ENCODE peak calls at places on chromosome 4, in seven cellular contexts. One of them, this sample, is unnamed.
A peak's percentile ranks its signal among the peaks of the same experiment; 100 is the strongest.

GRCh38 chr4:171876636-171877035 is 63.4 kb downstream of the GALNTL6 start:
- DNase-seq in right lobe of liver: no peak
- DNase-seq in GM06990: no peak
- DNase-seq in stomach: no peak
- DNase-seq in thyroid gland: no peak
- DNase-seq in cardiac muscle cell: no peak
- DNase-seq in pancreas: no peak
- DNase-seq in this sample: peak; percentile 25

GRCh38 chr4:81802308-81802846 is 330.7 kb upstream of the RASGEF1B start:
- DNase-seq in pancreas: no peak
- DNase-seq in right lobe of liver: no peak
- DNase-seq in thyroid gland: no peak
- DNase-seq in cardiac muscle cell: no peak
- DNase-seq in stomach: no peak
- DNase-seq in GM06990: no peak
- DNase-seq in this sample: no peak

GRCh38 chr4:158133551-158133950 is 39.3 kb downstream of the GASK1B start:
- DNase-seq in thyroid gland: no peak
- DNase-seq in right lobe of liver: no peak
- DNase-seq in GM06990: no peak
- DNase-seq in cardiac muscle cell: no peak
- DNase-seq in pancreas: no peak
- DNase-seq in stomach: no peak
- DNase-seq in this sample: no peak

GRCh38 chr4:163544407-163545038 is 50.0 kb downstream of the TMA16 start:
- DNase-seq in GM06990: peak; percentile 54
- DNase-seq in stomach: peak; percentile 54
- DNase-seq in thyroid gland: peak; percentile 35
- DNase-seq in pancreas: peak; percentile 52
- DNase-seq in cardiac muscle cell: peak; percentile 81
- DNase-seq in right lobe of liver: peak; percentile 67
- DNase-seq in this sample: peak; percentile 40

GRCh38 chr4:61246003-61246402 is 45.9 kb downstream of the ADGRL3 start:
- DNase-seq in GM06990: no peak
- DNase-seq in cardiac muscle cell: no peak
- DNase-seq in stomach: no peak
- DNase-seq in right lobe of liver: no peak
- DNase-seq in thyroid gland: no peak
- DNase-seq in pancreas: no peak
- DNase-seq in this sample: no peak

GRCh38 chr4:88286897-88287296 is 2.5 kb upstream of the PPM1K start:
- DNase-seq in GM06990: no peak
- DNase-seq in stomach: no peak
- DNase-seq in pancreas: no peak
- DNase-seq in cardiac muscle cell: peak; percentile 6
- DNase-seq in thyroid gland: no peak
- DNase-seq in right lobe of liver: no peak
- DNase-seq in this sample: peak; percentile 31

GRCh38 chr4:101232074-101232776 is 115.1 kb downstream of the PPP3CA start:
- DNase-seq in thyroid gland: no peak
- DNase-seq in GM06990: no peak
- DNase-seq in stomach: no peak
- DNase-seq in cardiac muscle cell: no peak
- DNase-seq in pancreas: no peak
- DNase-seq in right lobe of liver: no peak
- DNase-seq in this sample: peak; percentile 77

GRCh38 chr4:74123065-74123728 is 24.2 kb upstream of the CXCL2 start:
- DNase-seq in stomach: no peak
- DNase-seq in pancreas: no peak
- DNase-seq in cardiac muscle cell: no peak
- DNase-seq in right lobe of liver: peak; percentile 60
- DNase-seq in thyroid gland: peak; percentile 73
- DNase-seq in GM06990: no peak
- DNase-seq in this sample: peak; percentile 96

GRCh38 chr4:1293981-1294380 is 4.3 kb downstream of the MAEA start:
- DNase-seq in cardiac muscle cell: no peak
- DNase-seq in pancreas: peak; percentile 62
- DNase-seq in thyroid gland: peak; percentile 74
- DNase-seq in GM06990: no peak
- DNase-seq in right lobe of liver: no peak
- DNase-seq in stomach: peak; percentile 71
- DNase-seq in this sample: no peak

GRCh38 chr4:84685105-84685504 is 102.2 kb downstream of the CDS1 start:
- DNase-seq in cardiac muscle cell: no peak
- DNase-seq in pancreas: no peak
- DNase-seq in right lobe of liver: no peak
- DNase-seq in thyroid gland: no peak
- DNase-seq in stomach: no peak
- DNase-seq in GM06990: no peak
- DNase-seq in this sample: no peak

GRCh38 chr4:161320377-161320776 is 843.4 kb downstream of the FSTL5 start:
- DNase-seq in thyroid gland: no peak
- DNase-seq in stomach: no peak
- DNase-seq in cardiac muscle cell: peak; percentile 57
- DNase-seq in pancreas: no peak
- DNase-seq in right lobe of liver: no peak
- DNase-seq in GM06990: peak; percentile 6
- DNase-seq in this sample: peak; percentile 6

GRCh38 chr4:8381814-8382581 is 58.5 kb downstream of the ACOX3 start:
- DNase-seq in pancreas: no peak
- DNase-seq in GM06990: no peak
- DNase-seq in right lobe of liver: peak; percentile 54
- DNase-seq in thyroid gland: no peak
- DNase-seq in stomach: no peak
- DNase-seq in cardiac muscle cell: no peak
- DNase-seq in this sample: no peak

GRCh38 chr4:152748619-152749018 is 30.9 kb downstream of the TIGD4 start:
- DNase-seq in stomach: no peak
- DNase-seq in pancreas: no peak
- DNase-seq in thyroid gland: no peak
- DNase-seq in right lobe of liver: no peak
- DNase-seq in GM06990: no peak
- DNase-seq in cardiac muscle cell: no peak
- DNase-seq in this sample: no peak

GRCh38 chr4:48008021-48008596 is 8.4 kb downstream of the CNGA1 start:
- DNase-seq in GM06990: no peak
- DNase-seq in thyroid gland: no peak
- DNase-seq in pancreas: no peak
- DNase-seq in right lobe of liver: no peak
- DNase-seq in cardiac muscle cell: peak; percentile 21
- DNase-seq in stomach: no peak
- DNase-seq in this sample: no peak

GRCh38 chr4:113635739-113636437 is 125.7 kb downstream of the CAMK2D start:
- DNase-seq in thyroid gland: no peak
- DNase-seq in GM06990: no peak
- DNase-seq in pancreas: no peak
- DNase-seq in stomach: no peak
- DNase-seq in cardiac muscle cell: no peak
- DNase-seq in right lobe of liver: no peak
- DNase-seq in this sample: peak; percentile 82

GRCh38 chr4:181528570-181529184 is 714.5 kb upstream of the TENM3 start:
- DNase-seq in GM06990: no peak
- DNase-seq in stomach: peak; percentile 78
- DNase-seq in pancreas: peak; percentile 65
- DNase-seq in right lobe of liver: peak; percentile 75
- DNase-seq in cardiac muscle cell: peak; percentile 90
- DNase-seq in thyroid gland: peak; percentile 69
- DNase-seq in this sample: peak; percentile 66

GRCh38 chr4:173529505-173530325 is at the start of gene HAND2:
- DNase-seq in pancreas: peak; percentile 57
- DNase-seq in stomach: no peak
- DNase-seq in GM06990: no peak
- DNase-seq in right lobe of liver: no peak
- DNase-seq in thyroid gland: no peak
- DNase-seq in cardiac muscle cell: peak; percentile 94
- DNase-seq in this sample: peak; percentile 73
- H3K4me3 ChIP-seq in pancreas: peak within 1 kb of the TSS; percentile 26
- H3K4me3 ChIP-seq in stomach: peak within 1 kb of the TSS; percentile 58
- H3K4me3 ChIP-seq in GM06990: no peak within 1 kb of the TSS
- H3K4me3 ChIP-seq in right lobe of liver: peak within 1 kb of the TSS; percentile 31
- H3K4me3 ChIP-seq in thyroid gland: no peak within 1 kb of the TSS
- H3K4me3 ChIP-seq in cardiac muscle cell: peak within 1 kb of the TSS; percentile 96
- H3K4me3 ChIP-seq in this sample: peak within 1 kb of the TSS; percentile 71

GRCh38 chr4:69154021-69154420 is 57.7 kb downstream of the UGT2B7 start:
- DNase-seq in right lobe of liver: no peak
- DNase-seq in thyroid gland: no peak
- DNase-seq in pancreas: no peak
- DNase-seq in GM06990: no peak
- DNase-seq in cardiac muscle cell: no peak
- DNase-seq in stomach: no peak
- DNase-seq in this sample: no peak

GRCh38 chr4:69156913-69157312 is 57.6 kb downstream of the UGT2B11 start:
- DNase-seq in thyroid gland: no peak
- DNase-seq in stomach: no peak
- DNase-seq in pancreas: no peak
- DNase-seq in cardiac muscle cell: no peak
- DNase-seq in right lobe of liver: no peak
- DNase-seq in GM06990: no peak
- DNase-seq in this sample: no peak
- TF ChIP-seq CTCF in thyroid gland: no peak
- TF ChIP-seq CTCF in stomach: no peak
- TF ChIP-seq CTCF in pancreas: no peak
- TF ChIP-seq CTCF in cardiac muscle cell: peak; percentile 15
- TF ChIP-seq CTCF in right lobe of liver: peak; percentile 28
- TF ChIP-seq CTCF in GM06990: peak; percentile 40
- TF ChIP-seq CTCF in this sample: no peak

GRCh38 chr4:55157559-55158277 is 32.3 kb upstream of the KDR start:
- DNase-seq in pancreas: no peak
- DNase-seq in right lobe of liver: no peak
- DNase-seq in cardiac muscle cell: no peak
- DNase-seq in stomach: no peak
- DNase-seq in GM06990: peak; percentile 1
- DNase-seq in thyroid gland: peak; percentile 11
- DNase-seq in this sample: no peak
- H3K4me3 ChIP-seq in pancreas: no peak overlapping the region
- H3K4me3 ChIP-seq in right lobe of liver: no peak overlapping the region
- H3K4me3 ChIP-seq in cardiac muscle cell: no peak overlapping the region
- H3K4me3 ChIP-seq in stomach: no peak overlapping the region
- H3K4me3 ChIP-seq in GM06990: no peak overlapping the region
- H3K4me3 ChIP-seq in thyroid gland: no peak overlapping the region
- H3K4me3 ChIP-seq in this sample: peak overlapping the region; percentile 28

GRCh38 chr4:51997647-51998046 is 22.5 kb downstream of the LRRC66 start:
- DNase-seq in stomach: no peak
- DNase-seq in right lobe of liver: no peak
- DNase-seq in GM06990: no peak
- DNase-seq in pancreas: no peak
- DNase-seq in thyroid gland: no peak
- DNase-seq in cardiac muscle cell: no peak
- DNase-seq in this sample: no peak
- TF ChIP-seq CTCF in stomach: no peak
- TF ChIP-seq CTCF in right lobe of liver: no peak
- TF ChIP-seq CTCF in GM06990: no peak
- TF ChIP-seq CTCF in pancreas: no peak
- TF ChIP-seq CTCF in thyroid gland: no peak
- TF ChIP-seq CTCF in cardiac muscle cell: no peak
- TF ChIP-seq CTCF in this sample: no peak

This sample was measured in AG10803.